ENCODE peak calls at places on chromosomes 5 and 9, in seven cellular contexts. X, J, P, F, Q, O and Y are unnamed samples.

GRCh38 chr9:123250504-123250903 is 17.9 kb downstream of the STRBP start:
- DNase-seq in X (no peak), J (no peak), P (no peak), F (no peak), Q (no peak), O (no peak), Y (no peak)

GRCh38 chr5:55096860-55097259 is 5.6 kb upstream of the GZMA start:
- DNase-seq in X (no peak), J (no peak), P (no peak), F (no peak), Q (no peak), O (no peak), Y (no peak)

GRCh38 chr9:20702565-20702964 is 18.5 kb downstream of the FOCAD start:
- DNase-seq in X (no peak), J (no peak), P (no peak), F (no peak), Q (no peak), O (no peak), Y (no peak)

GRCh38 chr5:173868096-173868879 is 19.9 kb upstream of the CPEB4 start:
- DNase-seq in X (peak; percentile 36), J (peak; percentile 46), P (no peak), F (no peak), Q (no peak), O (no peak), Y (no peak)

GRCh38 chr9:89863837-89864236 is 259.0 kb downstream of the GADD45G start:
- DNase-seq in X (no peak), J (no peak), P (no peak), F (no peak), Q (no peak), O (no peak), Y (no peak)

GRCh38 chr9:31321686-31322085 is 1062.8 kb upstream of the ACO1 start:
- DNase-seq in X (no peak), J (no peak), P (no peak), F (no peak), Q (no peak), O (no peak), Y (no peak)

GRCh38 chr9:135240871-135241311 is 153.4 kb downstream of the OLFM1 start:
- DNase-seq in X (no peak), J (no peak), P (no peak), F (no peak), Q (no peak), O (no peak), Y (no peak)

GRCh38 chr5:476102-476813 is 33.3 kb downstream of the EXOC3 start:
- DNase-seq in X (no peak), J (no peak), P (no peak), F (no peak), Q (no peak), O (peak; percentile 5), Y (peak; percentile 5)

GRCh38 chr9:116276651-116277121 is 123.1 kb downstream of the PAPPA start:
- DNase-seq in X (no peak), J (no peak), P (no peak), F (no peak), Q (no peak), O (no peak), Y (peak; percentile 41)

GRCh38 chr5:80255752-80256479 is at the start of gene SERINC5:
- DNase-seq in X (peak; percentile 31), J (peak; percentile 76), P (no peak), F (peak; percentile 67), Q (peak; percentile 75), O (peak; percentile 78), Y (peak; percentile 82)

GRCh38 chr5:84425365-84425764 is 40.7 kb upstream of the EDIL3 start:
- DNase-seq in X (no peak), J (no peak), P (no peak), F (no peak), Q (no peak), O (no peak), Y (no peak)

GRCh38 chr9:129343697-129344375 is 165.8 kb upstream of the IER5L start:
- DNase-seq in X (no peak), J (peak; percentile 74), P (no peak), F (no peak), Q (no peak), O (no peak), Y (no peak)

GRCh38 chr9:132622144-132622543 is 39.7 kb downstream of the BARHL1 start:
- DNase-seq in X (no peak), J (peak; percentile 63), P (no peak), F (no peak), Q (no peak), O (no peak), Y (no peak)

GRCh38 chr5:91189480-91190332 is 193.4 kb downstream of the ARRDC3 start:
- DNase-seq in X (peak; percentile 38), J (peak; percentile 94), P (peak; percentile 77), F (no peak), Q (peak; percentile 20), O (no peak), Y (no peak)

GRCh38 chr5:60586307-60586901 is 113.6 kb downstream of the DEPDC1B start:
- DNase-seq in X (no peak), J (peak; percentile 53), P (no peak), F (no peak), Q (no peak), O (no peak), Y (no peak)

GRCh38 chr5:76499528-76500161 is 96.6 kb downstream of the IQGAP2 start:
- DNase-seq in X (no peak), J (no peak), P (no peak), F (no peak), Q (no peak), O (no peak), Y (no peak)

GRCh38 chr9:128946945-128947422 is 419 bp downstream of the DOLK start:
- DNase-seq in X (no peak), J (peak; percentile 47), P (no peak), F (no peak), Q (no peak), O (no peak), Y (no peak)

GRCh38 chr9:82382887-82383616 is 394.5 kb downstream of the SPATA31D1 start:
- DNase-seq in X (no peak), J (no peak), P (no peak), F (no peak), Q (no peak), O (no peak), Y (no peak)

GRCh38 chr9:100307061-100307460 is 45.7 kb downstream of the TEX10 start:
- DNase-seq in X (no peak), J (no peak), P (no peak), F (no peak), Q (no peak), O (no peak), Y (no peak)

GRCh38 chr9:37801287-37801850 is 772 bp downstream of the DCAF10 start:
- DNase-seq in X (no peak), J (peak; percentile 32), P (no peak), F (no peak), Q (no peak), O (no peak), Y (peak; percentile 60)

GRCh38 chr5:172407241-172407691 is 47.1 kb downstream of the SH3PXD2B start:
- DNase-seq in X (no peak), J (no peak), P (no peak), F (no peak), Q (no peak), O (no peak), Y (no peak)

GRCh38 chr5:137022725-137023124 is 476.4 kb downstream of the SPOCK1 start:
- DNase-seq in X (no peak), J (no peak), P (no peak), F (no peak), Q (no peak), O (no peak), Y (no peak)

GRCh38 chr5:140349244-140349643 is 2.8 kb upstream of the HBEGF start:
- DNase-seq in X (no peak), J (peak; percentile 28), P (no peak), F (no peak), Q (no peak), O (no peak), Y (no peak)